ENCODE peak calls at places on chromosomes 5 and 9, in six cellular contexts. U, W, D, S, K and E are unnamed samples.

GRCh38 chr9:12464910-12465512 is 228.2 kb upstream of the TYRP1 start:
- DNase-seq in U (peak), W (peak), D (no peak), S (peak), K (peak), E (no peak)

GRCh38 chr5:179212870-179213269 is 132.4 kb downstream of the ADAMTS2 start:
- DNase-seq in U (no peak), W (no peak), D (no peak), S (peak), K (peak), E (no peak)

GRCh38 chr9:86286278-86286677 is 3.9 kb upstream of the ISCA1 start:
- DNase-seq in U (no peak), W (no peak), D (no peak), S (no peak), K (no peak), E (no peak)

GRCh38 chr5:130710596-130710995 is 454.5 kb downstream of the HINT1 start:
- DNase-seq in U (peak), W (peak), D (no peak), S (peak), K (peak), E (no peak)

GRCh38 chr9:6230037-6230778 is 14.6 kb downstream of the IL33 start:
- DNase-seq in U (no peak), W (no peak), D (no peak), S (peak), K (no peak), E (no peak)

GRCh38 chr5:154430466-154430865 is 15.3 kb upstream of the SAP30L start:
- DNase-seq in U (no peak), W (no peak), D (no peak), S (no peak), K (no peak), E (no peak)

GRCh38 chr5:151862811-151863472 is 61.7 kb downstream of the GLRA1 start:
- DNase-seq in U (no peak), W (no peak), D (no peak), S (no peak), K (no peak), E (no peak)

GRCh38 chr5:32651089-32651488 is 60.0 kb upstream of the NPR3 start:
- DNase-seq in U (no peak), W (no peak), D (no peak), S (no peak), K (no peak), E (no peak)

GRCh38 chr5:90558344-90559192 is at the start of gene ADGRV1:
- DNase-seq in U (peak), W (peak), D (peak), S (peak), K (peak), E (peak)

GRCh38 chr5:29720954-29721353 is 1472.5 kb upstream of the CDH6 start:
- DNase-seq in U (peak), W (no peak), D (no peak), S (no peak), K (no peak), E (no peak)

GRCh38 chr5:82635561-82636288 is 357.6 kb upstream of the RPS23 start:
- DNase-seq in U (peak), W (peak), D (no peak), S (peak), K (peak), E (no peak)

GRCh38 chr9:108511200-108511756 is 344.5 kb downstream of the ACTL7B start:
- DNase-seq in U (no peak), W (no peak), D (no peak), S (peak), K (peak), E (no peak)

GRCh38 chr9:133794006-133794760 is 56.0 kb upstream of the SARDH start:
- DNase-seq in U (no peak), W (no peak), D (no peak), S (no peak), K (no peak), E (no peak)

GRCh38 chr5:157387683-157388093 is 72.3 kb upstream of the NIPAL4 start:
- DNase-seq in U (peak), W (peak), D (no peak), S (peak), K (peak), E (no peak)

GRCh38 chr9:113876806-113877236 is 712 bp downstream of the ZNF618 start:
- DNase-seq in U (no peak), W (no peak), D (no peak), S (peak), K (peak), E (no peak)

GRCh38 chr9:33721674-33722358 is 73.5 kb upstream of the PRSS3 start:
- DNase-seq in U (peak), W (peak), D (peak), S (peak), K (peak), E (no peak)

GRCh38 chr9:33722359-33722675 is 73.0 kb upstream of the PRSS3 start:
- DNase-seq in U (no peak), W (no peak), D (no peak), S (no peak), K (no peak), E (no peak)

GRCh38 chr9:33714989-33715388 is 80.4 kb upstream of the PRSS3 start:
- DNase-seq in U (no peak), W (no peak), D (no peak), S (no peak), K (no peak), E (no peak)

GRCh38 chr9:33718987-33719386 is 76.4 kb upstream of the PRSS3 start:
- DNase-seq in U (no peak), W (no peak), D (peak), S (peak), K (no peak), E (no peak)

GRCh38 chr9:33719581-33720374 is 75.6 kb upstream of the PRSS3 start:
- DNase-seq in U (peak), W (no peak), D (no peak), S (peak), K (no peak), E (no peak)
- TF ChIP-seq CTCF in U (peak), W (peak), D (peak), S (peak), K (peak), E (peak)

GRCh38 chr5:172642511-172642910 is 1.4 kb downstream of the NEURL1B start:
- DNase-seq in U (no peak), W (no peak), D (no peak), S (no peak), K (no peak), E (no peak)

GRCh38 chr5:172642046-172642409 is 965 bp downstream of the NEURL1B start:
- DNase-seq in U (no peak), W (no peak), D (no peak), S (no peak), K (no peak), E (no peak)

GRCh38 chr5:172640822-172641358 is at the start of gene NEURL1B:
- DNase-seq in U (peak), W (no peak), D (peak), S (peak), K (peak), E (no peak)

GRCh38 chr5:172640139-172640538 is 924 bp upstream of the NEURL1B start:
- DNase-seq in U (no peak), W (no peak), D (peak), S (no peak), K (no peak), E (no peak)

DNA sequence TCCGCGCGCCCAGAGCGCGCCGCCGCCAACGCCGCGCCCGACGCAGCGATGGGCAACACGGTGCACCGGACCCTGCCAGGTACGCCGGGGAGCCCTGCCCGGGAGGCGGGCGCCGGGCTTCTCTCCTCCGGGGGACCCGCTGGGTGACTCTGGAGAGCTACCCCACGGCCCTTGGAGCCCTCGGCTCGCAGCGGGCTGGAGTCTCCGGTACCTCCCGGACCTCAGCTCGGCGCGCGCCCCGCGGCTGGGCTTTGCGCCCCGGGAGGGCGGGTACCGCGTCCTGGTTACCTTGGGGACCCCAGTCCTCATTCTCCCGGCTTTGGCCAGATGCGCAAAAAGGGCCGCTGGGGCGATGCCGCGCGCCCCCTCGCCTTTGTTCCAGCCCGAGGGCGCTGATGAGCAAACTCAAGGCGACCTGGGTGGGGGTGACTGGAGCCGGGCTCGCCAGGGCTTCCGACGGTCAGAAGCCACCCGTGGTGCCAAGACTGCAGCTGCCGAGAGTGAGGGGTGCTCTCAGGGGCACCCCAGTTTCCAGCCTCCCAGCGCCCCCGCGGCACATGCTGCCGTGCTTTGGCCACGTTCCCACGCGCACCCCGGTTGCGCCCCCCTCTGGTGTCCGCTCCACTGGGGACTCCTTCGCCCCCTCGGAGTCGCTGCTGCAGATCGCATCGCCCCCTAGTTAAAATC is 439 bp downstream of the NEURL1B start:
- DNase-seq in U (peak), W (no peak), D (no peak), S (no peak), K (no peak), E (no peak)
- TF ChIP-seq CTCF in U (peak), W (peak), D (no peak), S (no peak), K (no peak), E (peak)

GRCh38 chr9:14441976-14442651 is 128.2 kb upstream of the NFIB start:
- DNase-seq in U (peak), W (no peak), D (no peak), S (peak), K (no peak), E (no peak)
- TF ChIP-seq CTCF in U (peak), W (no peak), D (no peak), S (peak), K (peak), E (peak)

DNA sequence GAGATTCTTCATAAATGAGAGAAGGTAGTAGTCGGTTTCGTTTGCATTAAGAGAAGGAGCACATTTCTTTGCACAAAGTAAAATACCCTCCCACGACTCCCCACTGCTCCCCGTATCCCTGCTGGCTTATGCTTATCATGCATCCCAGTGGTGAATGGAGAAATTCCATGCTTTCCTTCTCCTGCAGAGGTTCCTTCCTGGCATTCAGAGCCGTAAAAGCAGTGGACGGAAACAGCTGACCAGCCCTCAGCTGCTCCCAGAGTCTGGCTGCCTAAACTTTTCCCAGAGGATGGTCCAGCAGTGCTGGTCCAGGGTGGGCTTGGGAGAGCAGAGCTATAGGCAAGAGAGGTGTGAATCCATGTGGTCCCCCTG is 93.1 kb downstream of the C9orf152 start:
- DNase-seq in U (no peak), W (no peak), D (no peak), S (peak), K (peak), E (no peak)
- TF ChIP-seq CTCF in U (no peak), W (no peak), D (no peak), S (peak), K (no peak), E (peak)

GRCh38 chr5:134555223-134555790 is 29.8 kb downstream of the JADE2 start:
- DNase-seq in U (no peak), W (no peak), D (no peak), S (no peak), K (no peak), E (no peak)

GRCh38 chr5:134553816-134554215 is 28.3 kb downstream of the JADE2 start:
- DNase-seq in U (no peak), W (no peak), D (no peak), S (no peak), K (peak), E (no peak)

GRCh38 chr5:134555889-134556311 is 30.4 kb downstream of the JADE2 start:
- DNase-seq in U (peak), W (no peak), D (peak), S (peak), K (peak), E (no peak)

GRCh38 chr5:134552301-134552700 is 26.8 kb downstream of the JADE2 start:
- DNase-seq in U (peak), W (peak), D (peak), S (peak), K (peak), E (no peak)

GRCh38 chr5:134554319-134555222 is 29.1 kb downstream of the JADE2 start:
- DNase-seq in U (peak), W (no peak), D (peak), S (peak), K (peak), E (no peak)
- TF ChIP-seq CTCF in U (no peak), W (no peak), D (no peak), S (peak), K (no peak), E (no peak)

GRCh38 chr9:87725900-87726709 is at the start of gene CTSL:
- DNase-seq in U (peak), W (no peak), D (peak), S (peak), K (peak), E (no peak)
- TF ChIP-seq CTCF in U (peak), W (no peak), D (no peak), S (peak), K (no peak), E (peak)